ENCODE peak calls at places on chromosomes 2 and 18, in eight cellular contexts. T is cardiac muscle cell, G is body of pancreas, M is sigmoid colon, O is PC-3, U is stomach, W is pancreas, F is tibial nerve. H is an unnamed sample.

GRCh38 chr18:45993441-45993840 is 26.3 kb upstream of the EPG5 start:
- DNase-seq in T (no peak), G (no peak), M (no peak), O (peak), U (no peak), W (no peak), F (no peak), H (no peak)

GRCh38 chr2:216829533-216829932 is 30.3 kb downstream of the TNP1 start:
- DNase-seq in T (peak), G (peak), M (peak), O (peak), U (peak), W (peak), F (peak), H (no peak)

GRCh38 chr2:192148620-192149321 is 46.0 kb downstream of the TMEFF2 start:
- DNase-seq in T (peak), G (no peak), M (no peak), O (no peak), U (no peak), W (no peak), F (no peak), H (no peak)

GRCh38 chr2:135890830-135891229 is 14.6 kb upstream of the MCM6 start:
- DNase-seq in T (no peak), G (no peak), M (no peak), O (no peak), U (no peak), W (no peak), F (no peak), H (no peak)

GRCh38 chr18:45802814-45803492 is 22.5 kb upstream of the SIGLEC15 start:
- DNase-seq in T (no peak), G (no peak), M (no peak), O (peak), U (no peak), W (no peak), F (no peak), H (no peak)

GRCh38 chr18:500556-501405 is at the start of gene COLEC12:
- DNase-seq in T (peak), G (no peak), M (peak), O (no peak), U (no peak), W (peak), F (peak), H (peak)

GRCh38 chr2:42523341-42523740 is 29.6 kb upstream of the KCNG3 start:
- DNase-seq in T (peak), G (no peak), M (no peak), O (no peak), U (no peak), W (no peak), F (no peak), H (no peak)

GRCh38 chr18:54223568-54224241 is 764 bp downstream of the MBD2 start:
- DNase-seq in T (peak), G (peak), M (peak), O (peak), U (peak), W (peak), F (peak), H (peak)

GRCh38 chr2:31434911-31435310 is 20.4 kb upstream of the XDH start:
- DNase-seq in T (no peak), G (no peak), M (no peak), O (peak), U (no peak), W (no peak), F (no peak), H (no peak)

GRCh38 chr2:204436267-204436666 is 109.0 kb upstream of the PARD3B start:
- DNase-seq in T (no peak), G (no peak), M (no peak), O (no peak), U (no peak), W (no peak), F (no peak), H (no peak)

GRCh38 chr18:34943587-34943986 is 97.6 kb upstream of the MAPRE2 start:
- DNase-seq in T (no peak), G (no peak), M (no peak), O (no peak), U (no peak), W (no peak), F (no peak), H (no peak)

GRCh38 chr18:74284501-74285004 is 7.2 kb downstream of the CYB5A start:
- DNase-seq in T (peak), G (no peak), M (peak), O (no peak), U (no peak), W (no peak), F (no peak), H (no peak)

GRCh38 chr2:205716126-205716525 is 33.8 kb downstream of the NRP2 start:
- DNase-seq in T (no peak), G (no peak), M (no peak), O (no peak), U (no peak), W (no peak), F (no peak), H (no peak)

GRCh38 chr2:8409461-8410260 is 272.2 kb upstream of the ID2 start:
- DNase-seq in T (no peak), G (no peak), M (no peak), O (peak), U (no peak), W (no peak), F (no peak), H (no peak)

GRCh38 chr2:170973225-170973491 is 44.1 kb downstream of the GORASP2 start:
- DNase-seq in T (no peak), G (no peak), M (no peak), O (no peak), U (no peak), W (no peak), F (no peak), H (no peak)

GRCh38 chr2:45793998-45794720 is 142.7 kb downstream of the PRKCE start:
- DNase-seq in T (no peak), G (no peak), M (peak), O (no peak), U (no peak), W (no peak), F (no peak), H (no peak)

GRCh38 chr2:201158111-201158929 is 24.6 kb upstream of the CASP10 start:
- DNase-seq in T (peak), G (peak), M (peak), O (peak), U (peak), W (peak), F (peak), H (peak)

GRCh38 chr2:212892193-212892592 is 259.2 kb downstream of the IKZF2 start:
- DNase-seq in T (peak), G (peak), M (no peak), O (peak), U (no peak), W (no peak), F (peak), H (no peak)

GRCh38 chr2:144479138-144479537 is 40.8 kb downstream of the ZEB2 start:
- DNase-seq in T (peak), G (no peak), M (no peak), O (peak), U (no peak), W (no peak), F (no peak), H (no peak)

GRCh38 chr2:173855686-173856085 is 109.5 kb downstream of the SP3 start:
- DNase-seq in T (no peak), G (no peak), M (no peak), O (no peak), U (no peak), W (no peak), F (no peak), H (no peak)

GRCh38 chr18:74444104-74444503 is 13.0 kb downstream of the DIPK1C start:
- DNase-seq in T (no peak), G (no peak), M (no peak), O (no peak), U (no peak), W (no peak), F (no peak), H (no peak)

GRCh38 chr18:2971741-2972552 is 41.0 kb downstream of the LPIN2 start:
- DNase-seq in T (no peak), G (no peak), M (peak), O (no peak), U (peak), W (no peak), F (peak), H (peak)

GRCh38 chr18:29823671-29824070 is 1218.9 kb downstream of the DSC3 start:
- DNase-seq in T (no peak), G (no peak), M (no peak), O (peak), U (no peak), W (no peak), F (no peak), H (no peak)

DNA sequence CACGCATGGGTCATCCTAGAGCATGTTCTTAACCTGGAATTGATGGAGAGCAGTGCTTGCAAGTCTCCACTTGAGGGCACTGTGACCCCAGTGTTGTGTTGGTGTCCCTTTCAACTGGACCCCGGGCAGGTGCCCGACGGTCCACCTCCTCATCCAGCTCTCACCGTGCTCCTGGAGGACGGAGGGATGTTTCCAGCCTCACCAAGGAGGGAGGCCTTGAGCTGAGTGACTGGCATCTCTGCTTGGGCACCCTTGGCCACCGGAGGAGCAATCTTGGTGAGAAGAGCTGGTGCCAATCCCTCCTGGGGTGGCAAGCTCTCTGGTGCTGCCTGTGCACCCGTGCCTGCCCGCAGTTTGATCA is 45.4 kb upstream of the ASB18 start:
- DNase-seq in T (peak), G (no peak), M (no peak), O (no peak), U (no peak), W (no peak), F (no peak), H (no peak)
- TF ChIP-seq CTCF in T (peak), G (no peak), M (no peak), O (peak), U (peak), W (no peak), F (no peak), H (peak)

GRCh38 chr2:38109732-38110181 is 33.8 kb upstream of the CYP1B1 start:
- DNase-seq in T (no peak), G (peak), M (no peak), O (no peak), U (no peak), W (no peak), F (no peak), H (no peak)

GRCh38 chr2:38116762-38117161 is 40.8 kb upstream of the CYP1B1 start:
- DNase-seq in T (no peak), G (no peak), M (no peak), O (peak), U (no peak), W (no peak), F (no peak), H (no peak)

GRCh38 chr2:38115216-38116012 is 39.5 kb upstream of the CYP1B1 start:
- DNase-seq in T (peak), G (peak), M (peak), O (peak), U (peak), W (peak), F (peak), H (peak)

GRCh38 chr2:38113999-38114708 is 38.2 kb upstream of the CYP1B1 start:
- DNase-seq in T (no peak), G (no peak), M (no peak), O (no peak), U (no peak), W (no peak), F (no peak), H (no peak)

GRCh38 chr2:38113036-38113435 is 37.1 kb upstream of the CYP1B1 start:
- DNase-seq in T (no peak), G (no peak), M (no peak), O (no peak), U (no peak), W (no peak), F (no peak), H (no peak)
- H3K27ac ChIP-seq in T (no peak), G (no peak), M (no peak), O (no peak), U (no peak), W (no peak), F (no peak), H (peak)

GRCh38 chr2:26061539-26061938 is 27.7 kb downstream of the RAB10 start:
- DNase-seq in T (no peak), G (no peak), M (no peak), O (no peak), U (no peak), W (no peak), F (no peak), H (no peak)
- H3K4me3 ChIP-seq in T (no peak), G (no peak), M (no peak), O (no peak), U (no peak), W (no peak), F (no peak), H (no peak)

DNA sequence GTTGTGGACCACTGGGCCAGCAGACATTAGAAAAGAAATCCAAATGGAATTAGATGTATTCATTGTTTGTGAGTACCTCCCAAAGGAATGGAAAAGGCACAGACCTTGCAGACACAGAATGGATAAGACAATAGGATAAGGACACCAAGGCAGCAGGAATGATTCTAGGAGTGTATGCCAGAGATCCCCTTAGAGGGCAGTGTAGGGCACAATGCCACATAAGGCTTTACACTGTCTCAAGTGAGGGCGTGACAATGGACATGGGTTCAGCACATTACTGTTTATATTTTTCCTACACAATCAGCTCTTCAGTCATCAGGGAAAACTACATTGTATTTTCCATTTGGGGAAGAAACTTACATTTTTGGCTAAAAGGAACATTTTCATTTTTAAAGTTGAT is 250.9 kb downstream of the PTH2R start:
- DNase-seq in T (no peak), G (no peak), M (no peak), O (peak), U (no peak), W (no peak), F (no peak), H (no peak)
- TF ChIP-seq CTCF in T (no peak), G (no peak), M (no peak), O (peak), U (no peak), W (no peak), F (no peak), H (no peak)

GRCh38 chr2:59151805-59152204 is 910.7 kb upstream of the FANCL start:
- DNase-seq in T (no peak), G (no peak), M (no peak), O (no peak), U (no peak), W (no peak), F (no peak), H (no peak)
- H3K27ac ChIP-seq in T (no peak), G (no peak), M (no peak), O (no peak), U (no peak), W (no peak), F (no peak), H (no peak)

DNA sequence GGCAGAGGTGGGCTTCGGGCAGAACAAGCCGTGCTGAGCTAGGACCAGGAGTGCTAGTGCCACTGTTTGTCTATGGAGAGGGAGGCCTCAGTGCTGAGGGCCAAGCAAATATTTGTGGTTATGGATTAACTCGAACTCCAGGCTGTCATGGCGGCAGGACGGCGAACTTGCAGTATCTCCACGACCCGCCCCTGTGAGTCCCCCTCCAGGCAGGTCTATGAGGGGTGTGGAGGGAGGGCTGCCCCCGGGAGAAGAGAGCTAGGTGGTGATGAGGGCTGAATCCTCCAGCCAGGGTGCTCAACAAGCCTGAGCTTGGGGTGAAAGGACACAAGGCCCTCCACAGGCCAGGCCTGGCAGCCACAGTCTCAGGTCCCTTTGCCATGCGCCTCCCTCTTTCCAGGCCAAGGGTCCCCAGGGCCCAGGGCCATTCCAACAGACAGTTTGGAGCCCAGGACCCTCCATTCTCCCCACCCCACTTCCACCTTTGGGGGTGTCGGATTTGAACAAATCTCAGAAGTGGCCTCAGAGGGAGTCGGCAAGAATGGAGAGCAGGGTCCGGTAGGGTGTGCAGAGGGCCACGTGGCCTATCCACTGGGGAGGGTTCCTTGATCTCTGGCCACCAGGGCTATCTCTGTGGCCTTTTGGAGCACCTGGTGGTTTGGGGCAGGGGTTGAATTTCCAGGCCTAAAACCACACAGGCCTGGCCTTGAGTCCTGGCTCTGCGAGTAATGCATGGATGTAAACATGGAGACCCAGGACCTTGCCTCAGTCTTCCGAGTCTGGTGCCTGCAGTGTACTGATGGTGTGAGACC is at the start of gene PROC:
- DNase-seq in T (no peak), G (no peak), M (no peak), O (no peak), U (peak), W (no peak), F (no peak), H (peak)
- H3K4me3 ChIP-seq in T (no peak), G (no peak), M (no peak), O (no peak), U (no peak), W (no peak), F (no peak), H (no peak)

DNA sequence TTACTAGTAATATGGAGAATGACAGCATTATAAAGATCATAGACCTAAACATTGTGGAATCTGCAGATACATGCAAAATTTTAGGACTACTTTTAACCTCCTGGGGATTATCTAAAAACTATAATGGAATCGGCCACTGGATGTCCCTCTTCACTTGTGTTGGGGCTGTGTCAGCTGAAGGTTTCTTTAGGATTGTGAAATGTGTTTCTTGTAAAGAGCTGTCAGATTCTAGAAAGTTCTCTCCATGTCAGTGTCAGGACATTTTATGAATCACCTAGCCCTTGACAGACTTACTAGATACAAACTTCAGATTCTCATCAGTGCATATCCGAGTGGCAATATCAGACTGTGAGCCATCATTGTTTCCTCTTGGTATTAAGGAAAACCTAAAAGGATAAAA is 107.2 kb downstream of the CPS1 start:
- DNase-seq in T (peak), G (peak), M (no peak), O (peak), U (no peak), W (no peak), F (no peak), H (no peak)
- TF ChIP-seq CTCF in T (no peak), G (peak), M (no peak), O (peak), U (peak), W (peak), F (no peak), H (peak)